ENCODE peak calls at places on chromosomes 2 and 18, in five cellular contexts. I is transverse colon, F is keratinocyte, J is fibroblast of lung, G is colonic mucosa. R is an unnamed sample.

GRCh38 chr2:160220545-160221009 is 20.5 kb upstream of the ITGB6 start:
- DNase-seq in J (no peak), I (no peak), F (peak; percentile 96), G (no peak), R (no peak)

GRCh38 chr2:141707486-141707885 is 423.3 kb downstream of the LRP1B start:
- DNase-seq in G (no peak), J (no peak), F (no peak), I (no peak), R (no peak)

GRCh38 chr2:217759991-217760390 is 242.8 kb downstream of the TNS1 start:
- DNase-seq in G (no peak), F (no peak), J (no peak), I (no peak), R (no peak)

GRCh38 chr18:616380-616995 is 19.7 kb downstream of the CLUL1 start:
- DNase-seq in F (no peak), G (no peak), J (peak; percentile 73), I (no peak), R (no peak)

GRCh38 chr2:133940134-133940533 is 313.7 kb upstream of the MGAT5 start:
- DNase-seq in J (no peak), G (no peak), F (no peak), I (no peak), R (no peak)

GRCh38 chr18:38539871-38540270 is 974.3 kb upstream of the CELF4 start:
- DNase-seq in G (no peak), J (no peak), F (no peak), I (no peak), R (no peak)

GRCh38 chr2:32522770-32523169 is 105.1 kb upstream of the TTC27 start:
- DNase-seq in J (no peak), F (no peak), G (no peak), I (no peak), R (no peak)

GRCh38 chr2:66686768-66687167 is 251.8 kb downstream of the MEIS1 start:
- DNase-seq in I (no peak), F (no peak), G (no peak), J (peak; percentile 73), R (no peak)

GRCh38 chr2:40488927-40489677 is 37.2 kb upstream of the SLC8A1 start:
- DNase-seq in I (no peak), F (no peak), G (no peak), J (peak; percentile 75), R (no peak)

GRCh38 chr2:240467149-240467642 is 31.7 kb downstream of the GPC1 start:
- DNase-seq in J (no peak), F (no peak), G (no peak), I (peak; percentile 4), R (no peak)

DNA sequence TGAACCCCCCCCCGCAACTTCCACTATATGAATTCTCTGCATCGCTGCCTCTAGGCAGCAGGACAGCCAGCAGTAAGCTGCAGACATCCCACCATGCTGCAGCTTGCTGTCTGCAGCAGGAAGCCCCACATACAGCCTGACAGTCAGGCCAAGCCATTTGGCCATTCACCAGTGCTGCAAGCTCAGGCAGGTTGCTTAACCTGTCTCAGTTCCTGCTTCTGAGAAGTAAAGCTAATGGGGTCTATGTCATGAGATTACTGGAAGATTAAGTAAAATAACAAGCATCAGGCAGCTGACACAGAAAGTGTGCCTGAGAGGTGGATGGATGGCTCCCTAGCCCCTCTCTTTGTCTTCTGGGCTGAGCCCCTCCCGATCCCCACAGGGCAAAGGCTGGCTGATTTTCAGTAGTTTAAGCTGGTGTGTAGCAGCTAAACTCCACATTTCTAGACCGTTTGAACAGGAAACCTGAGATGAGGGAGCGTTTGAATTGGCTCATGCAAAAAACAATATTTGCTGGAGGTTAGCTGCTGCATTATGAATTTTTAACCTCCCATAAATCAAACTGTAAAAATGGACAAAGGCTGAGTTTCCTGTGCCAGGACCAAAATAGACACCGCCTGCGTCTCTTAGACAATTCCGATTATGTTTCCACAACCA is 193.8 kb upstream of the ARL4C start:
- DNase-seq in G (no peak), F (no peak), I (no peak), J (peak; percentile 71), R (no peak)
- H3K27ac ChIP-seq in G (no peak overlapping the region), F (no peak overlapping the region), I (no peak overlapping the region), J (no peak overlapping the region), R (no peak overlapping the region)

DNA sequence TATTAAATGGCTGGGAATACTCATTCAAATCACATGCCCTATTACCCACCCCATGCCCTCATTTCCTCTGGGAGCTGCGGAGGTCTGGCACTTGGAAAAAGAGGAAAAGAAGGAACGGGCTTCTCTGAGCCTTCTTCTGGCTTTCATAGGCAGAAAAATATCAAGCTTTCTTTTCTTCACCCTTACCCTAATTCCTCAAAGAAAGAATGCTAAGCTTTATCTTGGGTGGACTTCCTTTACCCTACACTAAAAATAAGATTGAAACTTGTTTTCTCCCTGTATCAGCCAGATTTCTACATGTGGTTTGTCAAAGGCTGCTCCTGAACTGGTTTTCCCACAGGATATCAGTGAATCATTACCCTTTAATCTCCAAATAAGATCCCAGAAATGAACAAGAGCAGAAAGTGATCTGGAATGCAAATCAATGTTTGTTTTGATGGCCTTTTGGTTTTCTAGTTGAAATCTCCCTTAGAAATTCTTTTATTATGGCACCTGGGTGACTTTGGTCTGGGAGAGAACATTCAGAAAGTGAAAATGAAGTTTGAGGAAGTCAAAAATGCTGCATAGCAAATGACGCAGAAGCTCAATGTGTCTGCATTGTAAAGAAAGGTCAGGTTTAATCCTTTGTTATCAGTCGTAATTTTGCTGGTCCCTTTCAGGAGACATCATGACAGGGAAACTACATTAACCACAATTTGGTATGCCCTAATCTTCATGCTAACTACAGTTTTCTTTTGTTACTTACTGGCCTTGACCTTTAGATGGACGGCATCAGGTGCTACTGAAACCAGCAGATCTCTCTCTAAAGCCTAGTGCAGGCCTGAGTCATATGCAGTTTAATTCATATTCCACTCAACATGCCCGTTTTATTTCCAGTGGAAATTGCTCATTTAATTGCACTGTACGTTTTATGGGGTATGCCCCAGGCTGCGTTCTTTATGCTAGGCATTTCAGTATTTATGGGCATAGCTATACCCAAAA is 46.6 kb upstream of the HNRNPA3 start:
- DNase-seq in F (no peak), G (peak; percentile 50), J (peak; percentile 47), I (peak; percentile 22), R (no peak)
- H3K4me3 ChIP-seq in F (no peak overlapping the region), G (peak overlapping the region; percentile 8), J (peak overlapping the region; percentile 42), I (peak overlapping the region; percentile 35), R (no peak overlapping the region)

GRCh38 chr2:88626171-88627054 is 851 bp downstream of the EIF2AK3 start:
- DNase-seq in F (no peak), G (peak; percentile 42), J (no peak), I (peak; percentile 49), R (no peak)

GRCh38 chr2:88632569-88632968 is 5.3 kb upstream of the EIF2AK3 start:
- DNase-seq in J (no peak), F (no peak), G (no peak), I (no peak), R (no peak)

GRCh38 chr2:88627055-88627855 is at the start of gene EIF2AK3:
- DNase-seq in J (peak; percentile 100), F (peak; percentile 99), I (peak; percentile 98), G (peak; percentile 99), R (peak; percentile 98)

GRCh38 chr2:88627856-88628568 is 748 bp upstream of the EIF2AK3 start:
- DNase-seq in J (peak; percentile 97), I (peak; percentile 94), G (peak; percentile 92), F (no peak), R (peak; percentile 77)

DNA sequence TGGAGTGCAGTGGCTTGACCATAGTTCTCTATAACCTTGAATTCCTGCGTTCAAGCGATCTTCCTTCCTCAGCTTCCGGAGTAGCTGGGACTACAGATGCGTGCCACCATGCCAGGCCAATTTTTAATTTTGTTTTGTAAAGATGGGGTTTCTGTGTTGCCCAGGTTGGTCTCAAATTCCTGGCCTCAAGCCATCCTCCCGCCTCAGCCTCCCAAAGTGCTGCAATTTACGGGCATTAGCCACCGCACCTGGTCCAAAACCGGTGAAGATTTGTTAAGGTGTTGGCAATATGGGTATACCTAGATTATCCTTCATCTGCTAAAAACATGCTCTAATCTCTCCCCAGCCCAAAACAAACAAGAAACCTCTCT is 1.3 kb upstream of the EIF2AK3 start:
- DNase-seq in J (no peak), F (no peak), G (peak; percentile 27), I (no peak), R (no peak)
- H3K27ac ChIP-seq in J (peak overlapping the region; percentile 100), F (peak overlapping the region; percentile 99), G (peak overlapping the region; percentile 95), I (peak overlapping the region; percentile 99), R (peak overlapping the region; percentile 96)

DNA sequence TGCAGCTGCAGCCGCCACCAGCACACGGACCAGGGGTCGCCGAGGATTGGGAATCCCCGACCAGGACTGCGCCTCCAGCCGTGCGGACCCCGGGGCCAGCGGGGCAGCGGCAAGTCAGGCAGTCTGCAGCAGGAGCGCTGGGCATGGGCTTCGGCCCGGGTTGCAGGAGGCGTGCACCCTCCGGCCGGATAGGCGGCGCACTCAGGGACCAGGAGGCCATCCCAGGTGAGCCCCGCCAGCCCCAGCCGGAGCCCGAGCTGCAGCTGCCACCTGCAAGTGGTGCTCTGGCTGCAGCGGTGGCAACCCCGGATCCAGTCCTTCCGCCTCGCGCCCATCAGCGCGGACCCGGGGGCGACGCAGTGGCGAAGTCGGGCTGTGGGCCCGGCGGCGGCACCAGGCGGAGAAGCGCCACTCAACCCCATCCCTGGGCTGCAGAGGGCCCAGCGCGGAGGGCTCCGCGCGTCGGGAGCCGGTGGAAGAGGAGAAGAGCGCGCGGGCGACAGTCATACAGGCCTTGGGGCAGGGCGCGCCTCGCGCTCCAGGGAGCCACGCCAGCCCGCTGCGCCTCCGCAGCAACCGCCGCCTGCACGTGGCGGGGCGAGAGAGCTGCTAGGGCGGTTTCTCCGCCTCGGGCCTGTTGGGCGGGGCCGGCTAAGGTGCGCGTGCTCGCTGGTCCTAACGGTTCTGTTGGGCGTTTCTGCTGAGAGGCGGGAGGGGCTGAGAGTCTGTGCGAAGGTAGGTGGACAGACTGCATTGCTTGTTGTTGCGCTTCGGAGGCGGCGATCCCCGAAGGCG is 73.9 kb downstream of the RPIA start:
- DNase-seq in G (peak; percentile 75), F (no peak), J (peak; percentile 6), I (peak; percentile 72), R (peak; percentile 36)
- H3K4me3 ChIP-seq in G (peak overlapping the region; percentile 11), F (peak overlapping the region; percentile 14), J (no peak overlapping the region), I (no peak overlapping the region), R (peak overlapping the region; percentile 54)

DNA sequence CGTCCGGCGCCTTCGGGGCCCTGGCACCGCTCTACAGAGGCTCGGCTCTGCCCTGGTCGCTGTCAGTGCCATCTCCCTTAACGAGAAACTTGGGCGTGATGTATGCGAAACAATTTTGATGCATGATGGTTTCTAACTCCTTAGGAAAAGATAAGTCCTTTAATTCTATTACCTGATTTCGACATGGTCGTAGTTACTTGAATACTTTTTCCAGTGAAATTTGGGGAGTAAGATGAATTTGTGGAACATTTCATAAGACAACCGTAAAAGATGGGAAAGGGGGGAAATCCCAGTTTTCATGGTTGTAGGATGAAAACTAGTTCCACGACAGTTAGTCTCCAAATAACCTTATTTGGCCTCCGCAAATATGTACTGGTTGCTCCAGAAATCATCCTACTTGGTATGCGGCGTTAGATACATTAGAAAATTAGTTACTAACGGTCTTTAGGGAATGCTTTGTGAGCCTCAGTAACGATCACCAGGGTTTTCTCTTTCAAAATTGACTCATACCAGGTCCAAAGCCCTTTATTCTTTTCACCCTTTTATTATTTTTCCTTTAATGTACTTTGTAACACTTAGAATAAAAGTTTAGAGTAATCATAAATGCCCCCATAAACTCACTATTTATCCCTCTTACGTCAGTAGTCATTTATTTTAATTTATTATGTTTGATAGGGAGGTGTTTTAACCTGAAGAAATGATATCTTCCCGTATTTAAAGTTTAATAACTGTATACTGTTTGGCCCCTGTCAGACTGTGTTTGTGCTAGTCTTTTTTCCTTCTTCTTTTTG is 877 bp downstream of the TWSG1 start:
- DNase-seq in J (peak; percentile 39), F (no peak), G (no peak), I (no peak), R (no peak)
- H3K27ac ChIP-seq in J (peak overlapping the region; percentile 78), F (peak overlapping the region; percentile 29), G (peak overlapping the region; percentile 79), I (peak overlapping the region; percentile 93), R (peak overlapping the region; percentile 72)

GRCh38 chr2:200587007-200587616 is 1.3 kb downstream of the AOX1 start:
- DNase-seq in G (no peak), F (no peak), J (no peak), I (no peak), R (no peak)
- H3K4me3 ChIP-seq in G (no peak overlapping the region), F (no peak overlapping the region), J (no peak overlapping the region), I (no peak overlapping the region), R (no peak overlapping the region)